ENCODE peak calls at places on chromosome X, in seven cellular contexts. L is activated CD8-positive, alpha-beta memory T cell treated with anti-CD3 and anti-CD28 coated beads, Interleukin-2, amount 50 U/mL, for 48 hours; X is glutamatergic neuron; D is effector memory CD4-positive, alpha-beta T cell; O is cardiac muscle cell; U is HL-60; T is RPMI8226. A is an unnamed sample.

GRCh38 chrX:56232221-56233082 is at the start of gene KLF8:
- DNase-seq in L (peak; percentile 56), X (peak; percentile 29), D (peak; percentile 26), O (peak; percentile 43), U (no peak), T (peak; percentile 78), A (no peak)

GRCh38 chrX:46642145-46642544 is 68.6 kb downstream of the CHST7 start:
- DNase-seq in L (no peak), X (no peak), D (no peak), O (no peak), U (no peak), T (peak; percentile 65), A (no peak)

GRCh38 chrX:27890611-27891010 is 82.8 kb downstream of the MAGEB10 start:
- DNase-seq in L (no peak), X (no peak), D (no peak), O (no peak), U (no peak), T (no peak), A (no peak)

GRCh38 chrX:19332983-19333382 is 10.7 kb upstream of the PDHA1 start:
- DNase-seq in L (no peak), X (no peak), D (no peak), O (no peak), U (no peak), T (no peak), A (peak; percentile 66)

GRCh38 chrX:17559728-17560379 is 177.4 kb upstream of the SCML1 start:
- DNase-seq in L (no peak), X (no peak), D (no peak), O (peak; percentile 62), U (no peak), T (no peak), A (no peak)

GRCh38 chrX:41110801-41111625 is 25.8 kb downstream of the USP9X start:
- DNase-seq in L (no peak), X (no peak), D (no peak), O (no peak), U (no peak), T (no peak), A (no peak)

GRCh38 chrX:108447303-108447702 is 7.7 kb downstream of the COL4A5 start:
- DNase-seq in L (no peak), X (no peak), D (no peak), O (no peak), U (no peak), T (no peak), A (no peak)

GRCh38 chrX:103586314-103586646 is 965 bp downstream of the TCEAL4 start:
- DNase-seq in L (no peak), X (no peak), D (no peak), O (no peak), U (no peak), T (no peak), A (no peak)

GRCh38 chrX:9318213-9318612 is 146.6 kb upstream of the TBL1X start:
- DNase-seq in L (no peak), X (no peak), D (no peak), O (no peak), U (no peak), T (no peak), A (no peak)

GRCh38 chrX:68599256-68600152 is 48.0 kb upstream of the STARD8 start:
- DNase-seq in L (no peak), X (no peak), D (no peak), O (no peak), U (no peak), T (peak; percentile 22), A (no peak)

GRCh38 chrX:30253257-30253656 is 6.3 kb downstream of the MAGEB1 start:
- DNase-seq in L (no peak), X (no peak), D (no peak), O (no peak), U (no peak), T (no peak), A (no peak)

A was measured in SHP77.